ENCODE peak calls at places on chromosomes 1 and 21, in five cellular contexts. M, S, G, A and B are unnamed samples.

GRCh38 chr1:110087812-110088738 is 17.6 kb upstream of the ALX3 start:
- DNase-seq in M (peak), S (peak), G (no peak), A (peak), B (no peak)

GRCh38 chr1:17060129-17060868 is 6.5 kb upstream of the SDHB start:
- DNase-seq in M (no peak), S (no peak), G (no peak), A (no peak), B (no peak)

GRCh38 chr1:62450301-62450700 is 13.5 kb downstream of the USP1 start:
- DNase-seq in M (no peak), S (no peak), G (no peak), A (no peak), B (no peak)

GRCh38 chr1:6166221-6166620 is 13.9 kb downstream of the CHD5 start:
- DNase-seq in M (no peak), S (no peak), G (no peak), A (no peak), B (no peak)

GRCh38 chr21:21806711-21807597 is 808.7 kb downstream of the NCAM2 start:
- DNase-seq in M (no peak), S (no peak), G (no peak), A (no peak), B (no peak)

GRCh38 chr1:151006331-151007052 is at the start of gene MINDY1:
- DNase-seq in M (peak), S (peak), G (peak), A (peak), B (no peak)

GRCh38 chr1:27031235-27032118 is 18.8 kb upstream of the TENT5B start:
- DNase-seq in M (no peak), S (no peak), G (peak), A (no peak), B (no peak)

GRCh38 chr1:48697066-48697707 is 79.5 kb downstream of the BEND5 start:
- DNase-seq in M (peak), S (peak), G (peak), A (no peak), B (no peak)

GRCh38 chr1:94757931-94758330 is 62.2 kb upstream of the SLC44A3 start:
- DNase-seq in M (no peak), S (no peak), G (peak), A (no peak), B (no peak)

GRCh38 chr1:94998748-94999147 is 71.8 kb upstream of the CNN3 start:
- DNase-seq in M (no peak), S (no peak), G (no peak), A (no peak), B (no peak)

GRCh38 chr1:50973875-50974617 is 4.0 kb downstream of the CDKN2C start:
- DNase-seq in M (no peak), S (peak), G (no peak), A (no peak), B (no peak)

GRCh38 chr1:43774359-43774758 is 67.0 kb downstream of the ST3GAL3 start:
- DNase-seq in M (no peak), S (no peak), G (no peak), A (no peak), B (no peak)

GRCh38 chr1:43770111-43770510 is 62.8 kb downstream of the ST3GAL3 start:
- DNase-seq in M (no peak), S (no peak), G (no peak), A (no peak), B (no peak)

GRCh38 chr1:43772978-43773377 is 65.6 kb downstream of the ST3GAL3 start:
- DNase-seq in M (no peak), S (no peak), G (no peak), A (no peak), B (no peak)

GRCh38 chr1:43776043-43776761 is 68.9 kb downstream of the ST3GAL3 start:
- DNase-seq in M (no peak), S (peak), G (no peak), A (no peak), B (no peak)

GRCh38 chr1:43773821-43774220 is 66.5 kb downstream of the ST3GAL3 start:
- DNase-seq in M (no peak), S (no peak), G (no peak), A (no peak), B (no peak)
- H3K27ac ChIP-seq in M (no peak), S (no peak), G (no peak), A (no peak), B (no peak)

DNA sequence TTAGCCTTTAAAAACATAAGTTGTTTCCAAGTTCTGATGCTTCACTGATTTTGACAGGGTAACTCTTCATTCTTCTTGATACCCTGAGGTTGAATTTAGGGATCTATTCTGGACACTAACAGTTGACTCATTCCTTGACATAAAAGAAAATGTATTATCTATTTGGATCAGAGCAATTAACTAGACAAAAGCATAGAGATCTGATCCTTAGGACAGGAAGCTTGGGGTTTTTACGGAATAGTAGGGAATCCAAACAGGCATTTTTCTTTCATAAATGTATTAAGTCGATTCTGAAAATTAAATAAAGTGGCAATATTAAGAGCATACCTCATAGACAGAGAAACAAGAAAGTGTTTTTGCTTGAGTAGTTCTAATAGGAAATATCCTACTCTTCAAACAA is 820.5 kb downstream of the BRINP3 start:
- DNase-seq in M (no peak), S (no peak), G (no peak), A (no peak), B (no peak)
- H3K27ac ChIP-seq in M (no peak), S (no peak), G (no peak), A (no peak), B (no peak)

GRCh38 chr1:21896652-21897532 is 40.2 kb downstream of the HSPG2 start:
- DNase-seq in M (no peak), S (no peak), G (peak), A (no peak), B (no peak)
- H3K27ac ChIP-seq in M (no peak), S (no peak), G (peak), A (peak), B (no peak)

GRCh38 chr1:3452866-3453175 is 1.6 kb upstream of the ARHGEF16 start:
- DNase-seq in M (no peak), S (no peak), G (no peak), A (no peak), B (no peak)
- H3K27ac ChIP-seq in M (no peak), S (no peak), G (no peak), A (no peak), B (no peak)

DNA sequence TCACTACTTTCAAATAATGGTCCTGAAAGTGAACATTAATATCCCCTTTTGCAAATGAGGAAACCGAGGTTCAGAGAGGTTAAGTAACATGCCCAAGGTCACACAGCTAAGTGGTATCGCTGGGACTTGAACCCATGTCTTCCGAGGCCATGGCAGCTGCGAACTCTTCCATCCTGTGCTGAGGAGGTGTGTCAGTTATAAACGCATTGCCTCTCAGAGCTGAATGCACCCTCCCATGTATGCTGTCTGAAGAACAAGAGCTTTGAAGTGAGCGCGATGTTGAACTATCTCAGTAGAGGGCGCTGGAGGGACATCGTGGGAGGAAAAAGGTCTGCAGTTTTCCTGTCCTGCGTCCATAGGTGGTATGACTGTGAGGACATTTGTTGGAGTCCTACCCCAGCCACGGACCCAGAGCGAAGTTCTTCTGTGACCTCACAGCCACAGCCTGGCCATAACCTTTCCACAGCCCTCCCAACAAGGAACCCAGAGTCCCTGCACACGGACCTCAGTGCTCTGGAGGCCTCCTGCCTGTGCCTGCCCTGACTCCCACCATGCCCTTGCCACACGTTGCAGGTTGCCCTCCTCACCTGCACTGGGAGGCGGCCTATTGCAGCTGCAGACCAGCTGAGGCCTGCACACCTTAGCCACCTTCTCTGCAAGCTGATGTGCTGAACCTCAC is 7.5 kb downstream of the MYOC start:
- DNase-seq in M (peak), S (peak), G (peak), A (peak), B (peak)
- H3K27ac ChIP-seq in M (no peak), S (no peak), G (peak), A (no peak), B (no peak)

GRCh38 chr21:25960423-25960822 is 210.1 kb downstream of the APP start:
- DNase-seq in M (no peak), S (no peak), G (no peak), A (no peak), B (no peak)
- H3K27ac ChIP-seq in M (no peak), S (no peak), G (peak), A (no peak), B (no peak)